ENCODE peak calls at places on chromosomes 4 and X, in seven cellular contexts. J is NCI-H1048; L is Right ventricle myocardium superior; I is Caki2; O is stimulated activated CD4-positive, alpha-beta T cell treated with anti-CD3 and anti-CD28 coated beads, Interleukin-2, amount 100 ng/mL, for 24 hours; D is heart left ventricle; Q is ovary. E is an unnamed sample.

GRCh38 chr4:92299152-92299551 is 4.6 kb upstream of the GRID2 start:
- DNase-seq in J (no peak), L (no peak), I (no peak), O (no peak), D (no peak), Q (no peak), E (peak)

GRCh38 chr4:54657556-54658313 is at the start of gene KIT:
- DNase-seq in J (peak), L (peak), I (no peak), O (peak), D (no peak), Q (peak), E (no peak)

GRCh38 chrX:153926863-153927685 is 1.0 kb upstream of the ARHGAP4 start:
- DNase-seq in J (no peak), L (peak), I (no peak), O (peak), D (peak), Q (peak), E (no peak)

GRCh38 chr4:3483471-3483921 is 20.4 kb downstream of the DOK7 start:
- DNase-seq in J (no peak), L (peak), I (peak), O (no peak), D (peak), Q (no peak), E (peak)

GRCh38 chr4:48930654-48931053 is 24.1 kb upstream of the OCIAD2 start:
- DNase-seq in J (no peak), L (no peak), I (no peak), O (no peak), D (no peak), Q (no peak), E (no peak)

GRCh38 chr4:95426455-95426854 is 122.3 kb downstream of the UNC5C start:
- DNase-seq in J (no peak), L (no peak), I (no peak), O (no peak), D (no peak), Q (no peak), E (no peak)

GRCh38 chrX:68084765-68085164 is 348.5 kb downstream of the OPHN1 start:
- DNase-seq in J (no peak), L (no peak), I (no peak), O (no peak), D (no peak), Q (no peak), E (no peak)

GRCh38 chr4:107283587-107284559 is 247.8 kb upstream of the DKK2 start:
- DNase-seq in J (no peak), L (no peak), I (peak), O (no peak), D (no peak), Q (no peak), E (peak)

GRCh38 chrX:7168366-7168765 is 20.4 kb upstream of the PUDP start:
- DNase-seq in J (no peak), L (no peak), I (no peak), O (no peak), D (no peak), Q (no peak), E (peak)

GRCh38 chrX:38166478-38167083 is 54.1 kb downstream of the SRPX start:
- DNase-seq in J (no peak), L (no peak), I (peak), O (peak), D (no peak), Q (no peak), E (peak)

GRCh38 chr4:155249036-155249566 is 40.7 kb downstream of the NPY2R start:
- DNase-seq in J (no peak), L (no peak), I (no peak), O (no peak), D (no peak), Q (no peak), E (no peak)

GRCh38 chrX:39258331-39258730 is 457.1 kb downstream of the MID1IP1 start:
- DNase-seq in J (no peak), L (no peak), I (peak), O (no peak), D (no peak), Q (no peak), E (no peak)

GRCh38 chr4:168830777-168831512 is 179.1 kb downstream of the CBR4 start:
- DNase-seq in J (no peak), L (no peak), I (no peak), O (no peak), D (no peak), Q (no peak), E (peak)

GRCh38 chrX:139834879-139835278 is 98.0 kb downstream of the ATP11C start:
- DNase-seq in J (no peak), L (no peak), I (no peak), O (no peak), D (no peak), Q (no peak), E (no peak)

GRCh38 chrX:42615161-42615563 is 162.8 kb downstream of the PPP1R2C start:
- DNase-seq in J (no peak), L (no peak), I (peak), O (no peak), D (no peak), Q (no peak), E (peak)

GRCh38 chrX:20118065-20118824 is 1.5 kb upstream of the MAP7D2 start:
- DNase-seq in J (no peak), L (no peak), I (no peak), O (no peak), D (no peak), Q (no peak), E (no peak)

GRCh38 chrX:11558972-11559371 is 106.7 kb downstream of the ARHGAP6 start:
- DNase-seq in J (no peak), L (no peak), I (no peak), O (peak), D (no peak), Q (no peak), E (peak)

GRCh38 chr4:73868206-73869129 is 725 bp upstream of the CXCL1 start:
- DNase-seq in J (no peak), L (no peak), I (no peak), O (no peak), D (no peak), Q (no peak), E (peak)

GRCh38 chrX:47232803-47233332 is at the start of gene USP11:
- DNase-seq in J (no peak), L (peak), I (peak), O (no peak), D (peak), Q (peak), E (peak)

GRCh38 chr4:91596683-91597082 is 707.1 kb upstream of the GRID2 start:
- DNase-seq in J (no peak), L (no peak), I (no peak), O (no peak), D (no peak), Q (no peak), E (no peak)

GRCh38 chr4:120874792-120875774 is 47.4 kb downstream of the PRDM5 start:
- DNase-seq in J (no peak), L (no peak), I (no peak), O (no peak), D (no peak), Q (no peak), E (no peak)

GRCh38 chr4:86033171-86033570 is 326.7 kb downstream of the MAPK10 start:
- DNase-seq in J (no peak), L (peak), I (no peak), O (no peak), D (peak), Q (no peak), E (no peak)

GRCh38 chr4:153205028-153205648 is 895 bp downstream of the TRIM2 start:
- DNase-seq in J (peak), L (no peak), I (peak), O (peak), D (no peak), Q (no peak), E (no peak)

GRCh38 chrX:47145408-47146120 is 543 bp downstream of the RBM10 start:
- DNase-seq in J (no peak), L (no peak), I (peak), O (peak), D (no peak), Q (no peak), E (no peak)

GRCh38 chrX:1196436-1196835 is 16.0 kb downstream of the CRLF2 start:
- DNase-seq in J (no peak), L (no peak), I (no peak), O (peak), D (no peak), Q (no peak), E (no peak)

GRCh38 chrX:105463483-105463882 is 243.0 kb upstream of the TEX13A start:
- DNase-seq in J (no peak), L (no peak), I (no peak), O (no peak), D (no peak), Q (no peak), E (no peak)

GRCh38 chrX:140572724-140573123 is 67.9 kb upstream of the SOX3 start:
- DNase-seq in J (peak), L (no peak), I (peak), O (peak), D (no peak), Q (no peak), E (peak)

GRCh38 chr4:48047896-48048295 is 31.3 kb downstream of the NIPAL1 start:
- DNase-seq in J (no peak), L (peak), I (no peak), O (no peak), D (peak), Q (no peak), E (no peak)

GRCh38 chr4:183395395-183395794 is 49.0 kb upstream of the CDKN2AIP start:
- DNase-seq in J (no peak), L (no peak), I (no peak), O (no peak), D (no peak), Q (no peak), E (no peak)

GRCh38 chrX:68354869-68355628 is 78.2 kb downstream of the OPHN1 start:
- DNase-seq in J (no peak), L (no peak), I (peak), O (no peak), D (no peak), Q (no peak), E (no peak)

GRCh38 chr4:184940500-184940899 is 77.8 kb upstream of the HELT start:
- DNase-seq in J (no peak), L (no peak), I (no peak), O (no peak), D (no peak), Q (no peak), E (no peak)

GRCh38 chrX:37722595-37722994 is 37.0 kb downstream of the XK start:
- DNase-seq in J (no peak), L (no peak), I (no peak), O (no peak), D (no peak), Q (no peak), E (no peak)

GRCh38 chrX:43615677-43616076 is 40.4 kb upstream of the MAOA start:
- DNase-seq in J (no peak), L (no peak), I (no peak), O (no peak), D (no peak), Q (no peak), E (no peak)

GRCh38 chr4:141132689-141133145 is 552 bp downstream of the RNF150 start:
- DNase-seq in J (no peak), L (peak), I (no peak), O (no peak), D (peak), Q (peak), E (no peak)

GRCh38 chrX:9785944-9786741 is at the start of gene SHROOM2:
- DNase-seq in J (no peak), L (no peak), I (peak), O (no peak), D (no peak), Q (peak), E (peak)

GRCh38 chr4:100547541-100548208 is 29.9 kb upstream of the EMCN start:
- DNase-seq in J (no peak), L (no peak), I (no peak), O (no peak), D (no peak), Q (no peak), E (no peak)

GRCh38 chr4:75786526-75786925 is 62.1 kb downstream of the USO1 start:
- DNase-seq in J (no peak), L (no peak), I (peak), O (no peak), D (no peak), Q (no peak), E (peak)

E was measured in ACHN.